ENCODE peak calls at places on chromosome 10, in nine cellular contexts. L is CD8-positive, alpha-beta memory T cell; O is mesenchymal stem cell; I is heart right ventricle; Z is SK-N-MC; W is HCT116; V is neural progenitor cell; A is OCI-LY7; P is brain microvascular endothelial cell. D is an unnamed sample.

GRCh38 chr10:32995751-32996150 is 37.7 kb upstream of the ITGB1 start:
- DNase-seq in L (no peak), O (peak), I (no peak), Z (no peak), W (no peak), V (no peak), A (peak), P (no peak), D (no peak)

GRCh38 chr10:31321396-31321941 is 2.5 kb downstream of the ZEB1 start:
- DNase-seq in L (peak), O (peak), I (no peak), Z (no peak), W (no peak), V (peak), A (peak), P (no peak), D (no peak)

GRCh38 chr10:92125169-92125543 is 165.7 kb downstream of the CPEB3 start:
- DNase-seq in L (no peak), O (no peak), I (no peak), Z (no peak), W (no peak), V (no peak), A (no peak), P (no peak), D (no peak)

GRCh38 chr10:124007102-124007772 is 86.2 kb downstream of the CHST15 start:
- DNase-seq in L (no peak), O (no peak), I (no peak), Z (no peak), W (no peak), V (no peak), A (no peak), P (no peak), D (no peak)

GRCh38 chr10:35639651-35640311 is 2.3 kb downstream of the FZD8 start:
- DNase-seq in L (no peak), O (peak), I (peak), Z (no peak), W (no peak), V (peak), A (no peak), P (peak), D (no peak)

GRCh38 chr10:47053399-47053798 is 142.2 kb downstream of the PTPN20 start:
- DNase-seq in L (no peak), O (no peak), I (no peak), Z (no peak), W (no peak), V (no peak), A (no peak), P (no peak), D (peak)

GRCh38 chr10:123568751-123569150 is 97.4 kb upstream of the GPR26 start:
- DNase-seq in L (no peak), O (no peak), I (no peak), Z (no peak), W (no peak), V (no peak), A (no peak), P (no peak), D (no peak)

GRCh38 chr10:68784476-68784875 is 42.9 kb upstream of the STOX1 start:
- DNase-seq in L (no peak), O (no peak), I (no peak), Z (no peak), W (no peak), V (no peak), A (no peak), P (peak), D (no peak)

GRCh38 chr10:27531336-27531847 is 27.3 kb downstream of the RAB18 start:
- DNase-seq in L (no peak), O (no peak), I (no peak), Z (no peak), W (no peak), V (no peak), A (no peak), P (no peak), D (no peak)

GRCh38 chr10:31745612-31746376 is 182.8 kb downstream of the ARHGAP12 start:
- DNase-seq in L (no peak), O (peak), I (no peak), Z (no peak), W (peak), V (no peak), A (no peak), P (peak), D (no peak)

GRCh38 chr10:89954787-89955566 is 253.6 kb downstream of the KIF20B start:
- DNase-seq in L (no peak), O (no peak), I (no peak), Z (no peak), W (no peak), V (no peak), A (peak), P (no peak), D (no peak)

GRCh38 chr10:22158426-22158825 is 59.4 kb downstream of the EBLN1 start:
- DNase-seq in L (no peak), O (no peak), I (no peak), Z (no peak), W (no peak), V (no peak), A (no peak), P (no peak), D (no peak)

GRCh38 chr10:77702166-77702565 is 64.6 kb upstream of the KCNMA1 start:
- DNase-seq in L (no peak), O (peak), I (no peak), Z (peak), W (no peak), V (no peak), A (no peak), P (peak), D (no peak)

GRCh38 chr10:77635402-77636227 is 2.0 kb downstream of the KCNMA1 start:
- DNase-seq in L (no peak), O (no peak), I (no peak), Z (no peak), W (no peak), V (peak), A (no peak), P (no peak), D (no peak)

GRCh38 chr10:15661574-15661973 is 58.1 kb downstream of the ITGA8 start:
- DNase-seq in L (no peak), O (no peak), I (no peak), Z (no peak), W (no peak), V (no peak), A (no peak), P (no peak), D (no peak)

DNA sequence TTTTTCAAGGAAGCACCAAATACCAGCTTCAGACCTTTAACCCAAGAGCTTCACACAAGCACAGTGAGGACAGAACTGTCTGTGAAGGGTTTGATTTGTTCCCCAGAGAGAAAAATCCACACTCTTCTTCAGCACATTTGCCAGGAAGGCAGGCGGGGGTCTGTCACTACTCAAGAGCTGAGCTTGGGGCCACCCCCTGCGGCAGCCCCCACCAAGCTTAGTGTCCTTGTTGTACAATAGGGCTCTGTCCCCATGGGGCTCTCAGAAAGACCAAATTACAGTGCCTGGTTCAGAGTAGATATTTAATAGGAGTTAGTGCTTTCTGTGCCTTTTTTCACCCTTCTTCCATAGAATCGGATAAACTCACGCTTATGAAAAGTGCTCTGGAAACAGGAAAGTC is 12.4 kb downstream of the ECHDC3 start:
- DNase-seq in L (no peak), O (no peak), I (no peak), Z (no peak), W (no peak), V (no peak), A (no peak), P (no peak), D (no peak)
- H3K27ac ChIP-seq in L (no peak), O (no peak), I (no peak), Z (no peak), W (no peak), V (no peak), A (no peak), P (no peak), D (no peak)

GRCh38 chr10:102870221-102870620 is 951 bp downstream of the AS3MT start:
- DNase-seq in L (no peak), O (no peak), I (no peak), Z (no peak), W (no peak), V (peak), A (no peak), P (no peak), D (no peak)
- H3K4me3 ChIP-seq in L (no peak), O (no peak), I (peak), Z (peak), W (no peak), V (peak), A (no peak), P (peak), D (peak)

GRCh38 chr10:110759523-110759922 is 112.2 kb upstream of the PDCD4 start:
- DNase-seq in L (no peak), O (no peak), I (no peak), Z (no peak), W (no peak), V (no peak), A (no peak), P (no peak), D (no peak)
- H3K27ac ChIP-seq in L (no peak), O (no peak), I (peak), Z (no peak), W (no peak), V (no peak), A (no peak), P (no peak), D (peak)

GRCh38 chr10:84412482-84412881 is 84.1 kb downstream of the CCSER2 start:
- DNase-seq in L (no peak), O (no peak), I (no peak), Z (no peak), W (no peak), V (no peak), A (peak), P (no peak), D (no peak)
- H3K4me3 ChIP-seq in L (no peak), O (no peak), I (no peak), Z (no peak), W (no peak), V (no peak), A (no peak), P (no peak), D (no peak)

D was measured in coronary artery.